ENCODE peak calls at places on chromosomes 7 and 10, in nine cellular contexts. W is mammary epithelial cell; M is uterus; S is tibial nerve; E is transverse colon; G is brain microvascular endothelial cell; F is CD8-positive, alpha-beta T cell; L is dorsolateral prefrontal cortex; J is A549. B is an unnamed sample.

GRCh38 chr7:47232751-47233412 is 349.0 kb downstream of the TNS3 start:
- DNase-seq in G (no peak), M (no peak), W (no peak), E (no peak), S (no peak), F (no peak), J (no peak), L (no peak), B (no peak)

GRCh38 chr10:104098360-104098925 is 12.8 kb upstream of the COL17A1 start:
- DNase-seq in S (no peak), M (no peak), L (no peak), W (no peak), G (peak; percentile 55), F (no peak), J (no peak), E (no peak), B (no peak)

GRCh38 chr10:71216751-71217265 is 4.4 kb downstream of the UNC5B start:
- DNase-seq in J (no peak), L (no peak), E (no peak), G (no peak), W (peak; percentile 20), F (no peak), S (no peak), M (peak; percentile 26), B (no peak)

GRCh38 chr7:104980969-104981670 is 32.9 kb upstream of the KMT2E start:
- DNase-seq in G (no peak), L (no peak), M (no peak), F (no peak), S (no peak), J (peak; percentile 58), W (peak; percentile 51), E (no peak), B (no peak)

GRCh38 chr10:51145388-51145787 is 71.1 kb downstream of the PRKG1 start:
- DNase-seq in M (no peak), J (no peak), W (no peak), F (no peak), G (no peak), S (no peak), L (no peak), E (no peak), B (no peak)

GRCh38 chr10:3452234-3452633 is 279.7 kb upstream of the PITRM1 start:
- DNase-seq in W (peak; percentile 56), J (no peak), F (no peak), E (no peak), S (no peak), G (peak; percentile 95), L (no peak), M (no peak), B (no peak)

GRCh38 chr10:69009360-69009759 is 20.8 kb downstream of the KIFBP start:
- DNase-seq in G (no peak), L (no peak), W (no peak), J (no peak), E (no peak), S (no peak), M (no peak), F (no peak), B (no peak)

GRCh38 chr10:3411044-3411443 is 238.5 kb upstream of the PITRM1 start:
- DNase-seq in L (no peak), G (no peak), E (no peak), F (no peak), S (no peak), W (no peak), M (no peak), J (no peak), B (no peak)

GRCh38 chr10:98242823-98243222 is 25.2 kb downstream of the LOXL4 start:
- DNase-seq in L (no peak), W (no peak), M (no peak), E (no peak), F (no peak), J (peak; percentile 19), G (no peak), S (no peak), B (no peak)

DNA sequence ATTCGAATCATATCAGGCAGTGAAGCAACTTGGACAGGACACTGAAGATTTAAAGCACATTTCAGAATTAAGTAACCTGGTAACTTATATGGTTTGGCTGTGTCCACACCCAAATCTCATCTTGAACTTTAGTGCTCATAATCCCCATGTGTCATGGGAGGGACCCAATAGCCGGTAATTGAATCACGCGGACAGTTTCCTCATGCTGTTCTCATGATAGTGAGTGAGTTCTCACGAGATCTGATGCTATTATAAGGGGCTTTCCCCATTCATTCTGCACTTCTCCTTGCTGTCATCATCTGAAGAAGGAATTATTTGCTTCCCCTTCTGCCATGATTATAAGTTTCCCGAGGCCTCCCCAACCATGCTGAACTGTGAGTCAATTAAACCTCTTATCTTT is 83.2 kb upstream of the COL1A2 start:
- DNase-seq in W (no peak), M (no peak), F (no peak), G (no peak), J (no peak), L (no peak), S (no peak), E (no peak), B (no peak)
- TF ChIP-seq CTCF in W (no peak), M (no peak), F (no peak), G (no peak), J (no peak), L (no peak), S (no peak), E (no peak), B (no peak)

GRCh38 chr10:110642980-110643655 is 1.0 kb upstream of the RBM20 start:
- DNase-seq in M (no peak), S (no peak), F (no peak), E (no peak), G (no peak), L (no peak), W (no peak), J (no peak), B (no peak)

GRCh38 chr10:110646417-110647135 is 2.4 kb downstream of the RBM20 start:
- DNase-seq in W (no peak), M (no peak), G (no peak), F (no peak), J (no peak), L (no peak), E (no peak), S (no peak), B (no peak)

GRCh38 chr10:110643670-110644597 is at the start of gene RBM20:
- DNase-seq in M (no peak), E (peak; percentile 9), F (no peak), W (peak; percentile 43), L (no peak), G (no peak), S (no peak), J (peak; percentile 56), B (no peak)

GRCh38 chr10:110647136-110647430 is 2.9 kb downstream of the RBM20 start:
- DNase-seq in W (no peak), J (no peak), G (no peak), E (no peak), L (no peak), M (no peak), S (no peak), F (no peak), B (no peak)

GRCh38 chr10:110644598-110645462 is 694 bp downstream of the RBM20 start:
- DNase-seq in S (no peak), W (no peak), J (no peak), M (no peak), E (no peak), F (no peak), G (no peak), L (no peak), B (no peak)
- H3K27ac ChIP-seq in S (no peak overlapping the region), W (no peak overlapping the region), J (peak overlapping the region; percentile 93), M (no peak overlapping the region), E (peak overlapping the region; percentile 72), F (no peak overlapping the region), G (peak overlapping the region; percentile 37), L (peak overlapping the region; percentile 29), B (peak overlapping the region; percentile 97)

DNA sequence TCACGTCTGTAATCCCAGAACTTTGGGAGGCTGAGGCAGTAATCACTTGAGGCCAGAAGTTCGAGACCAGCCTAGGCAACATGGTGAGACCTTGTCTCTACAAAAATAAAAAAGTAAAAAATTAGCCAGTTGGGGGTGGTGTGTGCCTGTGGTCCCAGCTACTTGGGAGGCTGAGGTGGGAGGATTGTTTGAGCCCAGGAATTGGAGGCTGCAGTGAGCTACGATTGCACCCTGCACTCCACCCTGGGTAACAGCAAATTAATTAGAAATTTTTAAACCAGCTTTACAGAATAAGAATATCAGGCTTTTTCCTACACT is 136.0 kb downstream of the EPC1 start:
- DNase-seq in S (no peak), G (no peak), L (no peak), J (no peak), W (no peak), E (no peak), M (no peak), F (no peak), B (no peak)
- TF ChIP-seq CTCF in S (no peak), G (no peak), L (no peak), J (no peak), W (no peak), E (no peak), M (no peak), F (no peak), B (no peak)

GRCh38 chr7:112204072-112204775 is 2.0 kb downstream of the DOCK4 start:
- DNase-seq in M (no peak), S (no peak), G (peak; percentile 24), E (no peak), F (no peak), W (peak; percentile 42), J (no peak), L (no peak), B (no peak)
- H3K27ac ChIP-seq in M (peak overlapping the region; percentile 82), S (peak overlapping the region; percentile 57), G (peak overlapping the region; percentile 51), E (peak overlapping the region; percentile 87), F (no peak overlapping the region), W (peak overlapping the region; percentile 77), J (peak overlapping the region; percentile 89), L (peak overlapping the region; percentile 91), B (peak overlapping the region; percentile 74)

DNA sequence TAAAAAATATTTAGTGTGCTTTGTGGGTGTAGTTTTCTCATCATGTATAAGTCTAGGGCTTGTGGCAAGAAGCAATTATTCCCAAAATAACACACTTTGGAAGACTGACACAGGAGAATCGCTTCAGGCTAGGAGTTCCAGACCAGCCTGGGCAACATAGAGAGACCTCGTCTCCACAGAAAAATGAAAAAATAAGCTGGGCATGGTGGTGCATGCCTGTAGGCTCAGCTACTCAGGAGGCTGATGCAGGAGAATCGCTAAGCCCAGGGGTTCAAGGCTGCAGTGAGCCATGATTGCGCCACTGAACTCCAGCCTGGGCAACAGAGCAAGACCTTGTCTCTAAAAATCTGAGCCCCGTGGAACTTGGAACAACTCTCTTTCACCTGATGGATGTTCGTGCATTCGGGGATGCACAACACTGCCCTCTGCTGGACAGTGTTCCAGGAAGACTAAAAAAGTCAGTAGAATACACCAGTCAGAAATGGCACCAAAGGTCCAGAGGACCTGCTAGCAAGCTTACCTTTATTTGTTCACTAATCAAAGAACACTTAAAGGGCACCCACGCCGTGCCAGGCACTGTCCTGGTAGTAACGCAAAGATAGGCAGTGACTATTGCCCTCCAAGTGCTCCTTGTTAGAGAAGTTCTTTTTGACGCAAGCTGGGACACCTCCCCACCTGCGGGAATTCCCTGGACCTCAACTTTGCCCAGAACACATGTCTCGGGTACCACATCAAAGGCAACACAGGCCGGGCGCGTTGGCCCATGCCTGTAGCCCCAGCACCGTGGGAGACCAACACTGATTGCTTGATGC is 81.9 kb upstream of the CALN1 start:
- DNase-seq in L (peak; percentile 58), E (peak; percentile 62), S (peak; percentile 66), J (peak; percentile 65), M (no peak), G (peak; percentile 43), W (peak; percentile 42), F (peak; percentile 46), B (no peak)
- TF ChIP-seq CTCF in L (peak; percentile 81), E (peak; percentile 58), S (peak; percentile 34), J (peak; percentile 64), M (no peak), G (peak; percentile 70), W (peak; percentile 69), F (peak; percentile 74), B (peak; percentile 44)